ENCODE peak calls at places on chromosomes 12 and 14, in ten cellular contexts. I is epithelial cell of esophagus; H is bronchial epithelial cell; Z is endothelial cell; O is A172; M is activated naive CD4-positive, alpha-beta T cell treated with anti-CD3 and anti-CD28 coated beads for 36 hours; N is left colon; J is stimulated activated CD4-positive, alpha-beta T cell treated with anti-CD3 and anti-CD28 coated beads, Interleukin-4, amount 100 ng/mL, for 24 hours; B is fibroblast of the aortic adventitia; A is kidney epithelial cell. V is an unnamed sample.

GRCh38 chr14:95486875-95487668 is 29.4 kb downstream of the SYNE3 start:
- DNase-seq in I (no peak), H (no peak), Z (no peak), O (no peak), M (no peak), N (peak; percentile 61), J (no peak), B (no peak), A (no peak), V (no peak)

GRCh38 chr12:98456583-98457573 is 58.5 kb upstream of the TMPO start:
- DNase-seq in I (peak; percentile 36), H (no peak), Z (peak; percentile 56), O (no peak), M (peak; percentile 12), N (no peak), J (no peak), B (no peak), A (no peak), V (peak; percentile 22)

GRCh38 chr14:93318927-93319326 is 13.9 kb downstream of the BTBD7 start:
- DNase-seq in I (no peak), H (no peak), Z (no peak), O (no peak), M (no peak), N (no peak), J (no peak), B (no peak), A (peak; percentile 64), V (no peak)

GRCh38 chr14:99067141-99067920 is 204.7 kb downstream of the BCL11B start:
- DNase-seq in I (no peak), H (no peak), Z (no peak), O (no peak), M (no peak), N (no peak), J (no peak), B (no peak), A (no peak), V (no peak)

GRCh38 chr12:3332190-3332589 is 158.8 kb upstream of the PRMT8 start:
- DNase-seq in I (peak; percentile 63), H (peak; percentile 48), Z (no peak), O (no peak), M (no peak), N (no peak), J (no peak), B (peak; percentile 9), A (no peak), V (no peak)

GRCh38 chr12:45990468-45991288 is at the start of gene SCAF11:
- DNase-seq in I (peak; percentile 100), H (peak; percentile 99), Z (peak; percentile 100), O (peak; percentile 99), M (peak; percentile 100), N (peak; percentile 100), J (peak; percentile 100), B (peak; percentile 100), A (peak; percentile 99), V (peak; percentile 100)

GRCh38 chr12:3150820-3151590 is 73.8 kb downstream of the TSPAN9 start:
- DNase-seq in I (no peak), H (no peak), Z (no peak), O (peak; percentile 48), M (no peak), N (no peak), J (no peak), B (peak; percentile 69), A (no peak), V (no peak)

GRCh38 chr14:37602605-37603453 is 7.4 kb downstream of the TTC6 start:
- DNase-seq in I (no peak), H (no peak), Z (no peak), O (no peak), M (no peak), N (peak; percentile 40), J (no peak), B (no peak), A (no peak), V (no peak)

GRCh38 chr12:1619599-1619998 is 9.4 kb upstream of the WNT5B start:
- DNase-seq in I (no peak), H (no peak), Z (no peak), O (no peak), M (peak; percentile 66), N (peak; percentile 48), J (no peak), B (no peak), A (no peak), V (no peak)

V was measured in breast epithelium.